ENCODE peak calls at places on chromosomes 1 and 21, in five cellular contexts. J is adipocyte, R is left ventricle myocardium inferior, E is Panc1, Q is BE2C. M is an unnamed sample. For H3K4me1 and H3K27me3, the result is how much of the 10 kb centered on the place peaks cover.

GRCh38 chr1:1598051-1598719 is 1.8 kb downstream of the FNDC10 start:
- DNase-seq in J (no peak), R (no peak), E (no peak), Q (no peak), M (no peak)

GRCh38 chr1:214330240-214330639 is 49.3 kb downstream of the SMYD2 start:
- DNase-seq in J (no peak), R (no peak), E (no peak), Q (no peak), M (no peak)

GRCh38 chr1:35505911-35506798 is 51.0 kb downstream of the KIAA0319L start:
- DNase-seq in J (peak), R (no peak), E (no peak), Q (peak), M (no peak)

GRCh38 chr1:77882411-77882810 is 6.0 kb upstream of the NEXN start:
- DNase-seq in J (no peak), R (no peak), E (no peak), Q (no peak), M (no peak)

GRCh38 chr1:172719066-172719627 is 60.2 kb downstream of the FASLG start:
- DNase-seq in J (peak), R (no peak), E (no peak), Q (no peak), M (no peak)

GRCh38 chr21:44880762-44881585 is 7.5 kb upstream of the PTTG1IP start:
- DNase-seq in J (peak), R (no peak), E (no peak), Q (no peak), M (no peak)

GRCh38 chr1:236686815-236687160 is 489 bp downstream of the ACTN2 start:
- DNase-seq in J (no peak), R (peak), E (no peak), Q (peak), M (no peak)

GRCh38 chr1:212600980-212601379 is 7.6 kb upstream of the ATF3 start:
- DNase-seq in J (peak), R (no peak), E (no peak), Q (no peak), M (no peak)

GRCh38 chr1:230026139-230026538 is 40.9 kb upstream of the GALNT2 start:
- DNase-seq in J (no peak), R (no peak), E (no peak), Q (no peak), M (no peak)

GRCh38 chr1:23979387-23980005 is 631 bp downstream of the SRSF10 start:
- DNase-seq in J (peak), R (no peak), E (no peak), Q (no peak), M (no peak)

GRCh38 chr1:11072216-11072917 is 12.5 kb upstream of the SRM start:
- DNase-seq in J (no peak), R (no peak), E (no peak), Q (no peak), M (peak)

GRCh38 chr1:33659641-33660040 is 187.2 kb downstream of the ZSCAN20 start:
- DNase-seq in J (no peak), R (no peak), E (no peak), Q (no peak), M (no peak)

GRCh38 chr1:177589166-177589565 is 380.7 kb downstream of the SEC16B start:
- DNase-seq in J (no peak), R (no peak), E (no peak), Q (no peak), M (no peak)

GRCh38 chr1:50109647-50110075 is 941 bp downstream of the ELAVL4 start:
- DNase-seq in J (no peak), R (no peak), E (no peak), Q (peak), M (no peak)

GRCh38 chr1:17192394-17193221 is 12.3 kb upstream of the PADI1 start:
- DNase-seq in J (no peak), R (no peak), E (no peak), Q (no peak), M (no peak)

GRCh38 chr1:109371271-109371739 is 26.4 kb downstream of the SORT1 start:
- DNase-seq in J (peak), R (no peak), E (no peak), Q (no peak), M (no peak)

GRCh38 chr1:38991638-38992449 is 768 bp downstream of the AKIRIN1 start:
- DNase-seq in J (peak), R (peak), E (no peak), Q (peak), M (no peak)

GRCh38 chr1:230728710-230729392 is 14.9 kb upstream of the AGT start:
- DNase-seq in J (peak), R (peak), E (no peak), Q (no peak), M (no peak)

GRCh38 chr21:24939288-24939687 is 668.0 kb downstream of the MRPL39 start:
- DNase-seq in J (no peak), R (no peak), E (no peak), Q (no peak), M (no peak)

GRCh38 chr21:27677547-27677946 is 710.7 kb upstream of the ADAMTS5 start:
- DNase-seq in J (no peak), R (no peak), E (no peak), Q (no peak), M (no peak)

GRCh38 chr1:166080965-166081870 is 85.6 kb downstream of the FAM78B start:
- DNase-seq in J (no peak), R (no peak), E (no peak), Q (no peak), M (no peak)

GRCh38 chr1:113552244-113552643 is 161.9 kb downstream of the MAGI3 start:
- DNase-seq in J (peak), R (no peak), E (no peak), Q (no peak), M (no peak)

GRCh38 chr1:16019580-16020277 is 1.9 kb upstream of the HSPB7 start:
- DNase-seq in J (peak), R (peak), E (no peak), Q (peak), M (no peak)

GRCh38 chr1:153357076-153357852 is 390 bp upstream of the S100A9 start:
- DNase-seq in J (no peak), R (peak), E (no peak), Q (no peak), M (no peak)

GRCh38 chr1:169595764-169596711 is 9.8 kb upstream of the F5 start:
- DNase-seq in J (peak), R (no peak), E (no peak), Q (no peak), M (peak)

GRCh38 chr1:55720243-55720642 is 505.1 kb upstream of the USP24 start:
- DNase-seq in J (peak), R (peak), E (no peak), Q (no peak), M (no peak)

GRCh38 chr1:94327001-94327685 is 89.8 kb upstream of the ARHGAP29 start:
- DNase-seq in J (peak), R (peak), E (no peak), Q (no peak), M (peak)

GRCh38 chr1:67629370-67630075 is 55.5 kb upstream of the GADD45A start:
- DNase-seq in J (peak), R (no peak), E (no peak), Q (no peak), M (no peak)

GRCh38 chr1:221724931-221725605 is 16.8 kb downstream of the DUSP10 start:
- DNase-seq in J (peak), R (peak), E (no peak), Q (no peak), M (no peak)

GRCh38 chr1:99680258-99680657 is 34.3 kb downstream of the PALMD start:
- DNase-seq in J (peak), R (no peak), E (no peak), Q (peak), M (no peak)

DNA sequence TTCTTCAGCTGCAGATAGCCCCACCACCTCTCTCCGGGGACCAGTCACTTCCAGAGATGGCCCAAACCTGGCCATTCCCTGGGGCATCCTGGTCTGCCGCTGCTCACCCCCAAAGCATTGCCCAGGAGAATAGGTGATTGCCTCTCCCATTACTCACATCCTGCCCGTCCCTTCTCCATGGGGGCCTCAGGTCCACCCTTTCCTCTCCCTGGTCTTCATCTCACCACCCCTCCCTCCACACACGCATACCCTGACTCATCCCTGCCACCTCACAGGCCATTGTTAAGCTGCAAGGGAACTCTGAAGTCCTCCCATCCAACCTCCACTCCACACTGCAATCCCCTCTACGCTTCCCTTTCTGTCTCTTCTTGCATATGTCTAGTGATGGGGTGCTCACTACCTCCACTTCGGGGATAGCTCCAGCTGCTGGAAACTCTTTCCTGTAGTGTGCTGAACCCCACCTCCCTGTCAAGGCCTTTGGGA is at the start of gene PLEKHG5:
- DNase-seq in J (peak), R (no peak), E (no peak), Q (no peak), M (no peak)
- H3K4me1 ChIP-seq in J (under half), R (half or more), E (under half), Q (under half), M (under half)

GRCh38 chr1:110714419-110715107 is 39.8 kb upstream of the KCNA3 start:
- DNase-seq in J (no peak), R (no peak), E (no peak), Q (no peak), M (no peak)
- H3K27me3 ChIP-seq in J (under half), R (under half), E (under half), Q (under half), M (under half)

DNA sequence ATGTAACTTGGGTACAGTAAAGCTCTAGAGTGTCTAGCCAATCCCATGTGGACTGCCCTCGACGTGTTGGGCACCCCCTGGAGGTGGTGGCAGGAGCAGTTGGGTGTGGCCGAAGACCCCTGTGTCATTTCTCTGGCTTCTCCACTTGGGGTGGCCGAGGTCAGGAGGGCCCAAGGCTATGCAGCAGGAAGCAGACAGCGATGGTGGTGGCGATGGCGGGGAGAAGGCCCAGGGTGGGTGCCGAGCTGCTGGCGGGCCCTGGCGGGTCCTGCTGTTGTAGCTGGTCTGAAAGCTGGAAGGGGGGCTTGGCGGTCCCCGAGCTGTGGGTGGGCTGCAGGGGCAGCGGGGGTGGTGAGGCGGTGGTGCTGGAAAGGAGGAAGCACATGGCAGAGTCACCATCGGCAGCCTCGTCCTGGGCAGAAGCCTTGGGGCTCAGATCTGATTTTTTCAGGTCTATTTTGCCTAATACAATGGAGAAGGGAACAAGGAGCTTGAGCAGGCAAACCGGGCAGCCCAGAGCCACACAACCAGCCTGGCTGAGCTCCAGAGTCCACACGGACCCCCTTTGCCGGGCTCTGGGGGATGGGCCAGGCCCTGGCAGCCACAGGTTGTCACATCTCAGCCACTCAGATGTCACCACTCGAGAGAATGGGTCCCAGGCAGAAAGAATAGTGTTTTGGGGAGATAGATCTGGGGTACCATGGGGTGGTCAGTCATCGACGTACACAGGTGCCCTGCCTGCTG is 231.3 kb downstream of the TRABD2B start:
- DNase-seq in J (no peak), R (no peak), E (no peak), Q (no peak), M (no peak)
- H3K4me1 ChIP-seq in J (under half), R (half or more), E (under half), Q (under half), M (under half)

DNA sequence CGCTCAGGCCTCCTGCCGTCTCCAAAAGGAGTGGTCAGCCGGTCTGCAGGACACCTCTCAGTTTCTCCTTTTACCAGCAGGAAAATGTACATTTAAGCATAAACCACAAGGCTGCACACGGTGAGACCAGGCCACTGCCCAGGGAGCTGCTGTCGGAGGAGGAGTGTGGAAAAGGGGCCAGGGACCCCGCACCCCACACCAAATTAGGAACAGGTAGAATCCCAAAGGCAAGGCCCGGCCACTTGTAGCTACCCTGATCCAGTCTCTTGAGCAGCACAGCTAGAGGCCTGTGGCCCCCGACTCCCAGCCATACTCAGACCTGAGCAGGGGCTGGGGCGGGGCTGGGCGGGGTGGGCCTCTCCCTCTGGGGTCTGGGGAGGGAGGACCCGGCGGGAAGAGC is 78.0 kb downstream of the PIK3CD start:
- DNase-seq in J (no peak), R (no peak), E (no peak), Q (no peak), M (no peak)
- H3K27me3 ChIP-seq in J (under half), R (under half), E (under half), Q (under half), M (under half)

DNA sequence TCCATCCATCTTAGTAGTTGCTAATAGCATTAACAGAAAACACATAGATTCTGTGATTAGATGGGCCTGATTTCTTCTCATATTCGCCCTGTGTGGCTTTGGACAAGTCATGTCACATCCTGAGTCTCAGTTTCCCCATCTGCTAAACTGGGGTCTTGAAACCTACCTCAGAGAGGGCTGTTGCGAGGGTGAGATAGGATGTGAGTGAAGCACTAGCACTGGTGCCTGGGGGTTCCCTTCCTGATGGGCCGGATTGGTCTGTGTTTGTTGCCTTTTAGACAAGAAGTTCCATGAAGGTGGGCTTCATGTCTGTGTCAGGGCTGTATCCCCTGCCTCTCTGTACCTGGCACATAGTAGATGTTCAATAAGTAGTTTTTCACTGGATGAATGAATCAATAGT is 3.5 kb upstream of the MAN1C1 start:
- DNase-seq in J (no peak), R (no peak), E (no peak), Q (no peak), M (no peak)
- H3K4me1 ChIP-seq in J (under half), R (under half), E (under half), Q (under half), M (under half)

DNA sequence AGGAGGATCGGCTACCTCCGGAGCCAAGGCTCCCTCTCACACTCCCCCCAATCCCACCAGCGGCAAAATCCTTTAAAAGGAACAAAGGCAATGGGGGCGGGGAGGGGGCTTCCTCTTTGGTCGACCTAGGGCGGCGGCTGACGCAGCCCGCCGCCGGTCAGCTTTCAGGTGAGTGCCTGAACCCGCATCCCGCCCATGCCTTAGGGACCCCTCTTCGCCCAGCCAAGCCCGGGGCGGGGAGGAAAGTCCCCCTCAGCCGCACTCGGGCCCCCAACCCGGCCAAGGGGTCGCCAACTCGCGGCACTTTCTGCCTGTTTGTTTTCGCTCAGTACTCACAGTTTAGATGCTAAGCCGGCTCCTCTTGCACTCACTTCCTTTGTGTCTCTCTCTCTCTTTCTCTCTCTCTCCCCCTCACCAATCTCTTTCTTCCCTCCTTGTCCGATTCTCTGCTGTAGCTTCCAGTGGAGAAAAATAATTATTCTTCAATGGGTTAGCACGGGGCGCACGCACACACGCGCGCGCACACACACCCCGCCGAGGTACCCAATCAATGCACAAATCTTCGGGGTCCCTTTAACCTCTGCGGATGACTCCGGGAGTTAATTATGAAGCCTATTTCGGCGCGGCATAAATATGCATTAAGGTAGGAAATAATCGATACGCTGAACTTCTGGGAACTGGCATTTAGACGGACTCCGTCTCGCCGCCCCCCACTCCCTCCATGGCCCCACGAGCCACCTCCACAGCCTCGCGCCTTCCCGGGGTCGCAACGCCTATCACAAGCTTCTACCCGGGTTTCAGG is at the start of gene BLACAT1:
- DNase-seq in J (no peak), R (no peak), E (no peak), Q (no peak), M (no peak)
- H3K27me3 ChIP-seq in J (half or more), R (half or more), E (under half), Q (half or more), M (under half)

DNA sequence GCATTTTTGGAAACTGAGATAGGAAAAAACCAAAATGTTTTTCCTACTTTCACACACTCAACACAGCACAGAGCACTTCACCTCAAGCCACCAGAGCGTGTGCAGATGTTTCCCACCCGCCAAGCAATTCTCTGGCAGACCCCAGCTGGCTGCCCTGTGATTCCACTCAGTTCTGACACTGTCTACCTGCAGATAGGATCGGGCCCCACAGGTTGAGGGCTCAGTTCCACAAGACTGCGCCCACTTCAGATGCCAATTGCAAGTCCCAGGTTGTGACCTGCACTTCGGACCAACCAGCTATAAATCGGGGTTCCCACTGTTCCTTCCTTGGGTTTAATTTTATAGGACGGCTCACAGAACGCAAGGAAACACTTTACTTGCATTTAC is 9.9 kb downstream of the KIAA1614 start:
- DNase-seq in J (no peak), R (no peak), E (no peak), Q (no peak), M (no peak)
- H3K4me1 ChIP-seq in J (under half), R (under half), E (under half), Q (under half), M (half or more)

M was measured in NT2/D1.